ENCODE peak calls at places on chromosome 22, in five cellular contexts. One of them, this sample, is unnamed.
A peak's percentile ranks its signal among the peaks of the same experiment; 100 is the strongest.

GRCh38 chr22:50011447-50012200 is 941 bp downstream of the IL17REL start:
- DNase-seq in GM12891: peak; percentile 45
- DNase-seq in HL-60: no peak
- DNase-seq in transverse colon: no peak
- DNase-seq in suprapubic skin: no peak
- DNase-seq in this sample: no peak

GRCh38 chr22:46054091-46054877 is 77.3 kb upstream of the WNT7B start:
- DNase-seq in GM12891: no peak
- DNase-seq in HL-60: peak; percentile 35
- DNase-seq in transverse colon: peak; percentile 70
- DNase-seq in suprapubic skin: peak; percentile 85
- DNase-seq in this sample: no peak

GRCh38 chr22:23773247-23774113 is 831 bp downstream of the MMP11 start:
- DNase-seq in GM12891: no peak
- DNase-seq in HL-60: no peak
- DNase-seq in transverse colon: no peak
- DNase-seq in suprapubic skin: no peak
- DNase-seq in this sample: no peak

GRCh38 chr22:35882226-35883027 is 146.2 kb downstream of the RBFOX2 start:
- DNase-seq in GM12891: no peak
- DNase-seq in HL-60: no peak
- DNase-seq in transverse colon: no peak
- DNase-seq in suprapubic skin: no peak
- DNase-seq in this sample: no peak

GRCh38 chr22:38049812-38050619 is 7.2 kb upstream of the PICK1 start:
- DNase-seq in GM12891: no peak
- DNase-seq in HL-60: no peak
- DNase-seq in transverse colon: no peak
- DNase-seq in suprapubic skin: no peak
- DNase-seq in this sample: no peak

GRCh38 chr22:20645954-20646353 is 128.0 kb upstream of the SERPIND1 start:
- DNase-seq in GM12891: no peak
- DNase-seq in HL-60: no peak
- DNase-seq in transverse colon: no peak
- DNase-seq in suprapubic skin: no peak
- DNase-seq in this sample: no peak

GRCh38 chr22:50507991-50508884 is at the start of gene NCAPH2:
- DNase-seq in GM12891: peak; percentile 100
- DNase-seq in HL-60: peak; percentile 96
- DNase-seq in transverse colon: peak; percentile 97
- DNase-seq in suprapubic skin: peak; percentile 98
- DNase-seq in this sample: no peak

GRCh38 chr22:36823177-36823839 is 6.5 kb upstream of the PVALB start:
- DNase-seq in GM12891: no peak
- DNase-seq in HL-60: no peak
- DNase-seq in transverse colon: no peak
- DNase-seq in suprapubic skin: no peak
- DNase-seq in this sample: no peak

GRCh38 chr22:37195921-37196320 is 7.9 kb upstream of the C1QTNF6 start:
- DNase-seq in GM12891: no peak
- DNase-seq in HL-60: no peak
- DNase-seq in transverse colon: no peak
- DNase-seq in suprapubic skin: peak; percentile 34
- DNase-seq in this sample: no peak

GRCh38 chr22:20438066-20438677 is 547 bp upstream of the SCARF2 start:
- DNase-seq in GM12891: no peak
- DNase-seq in HL-60: no peak
- DNase-seq in transverse colon: no peak
- DNase-seq in suprapubic skin: peak; percentile 79
- DNase-seq in this sample: no peak

GRCh38 chr22:47275479-47276218 is 513.2 kb downstream of the TBC1D22A start:
- DNase-seq in GM12891: no peak
- DNase-seq in HL-60: no peak
- DNase-seq in transverse colon: no peak
- DNase-seq in suprapubic skin: no peak
- DNase-seq in this sample: no peak

GRCh38 chr22:35430897-35431322 is 31.0 kb downstream of the MCM5 start:
- DNase-seq in GM12891: peak; percentile 65
- DNase-seq in HL-60: peak; percentile 24
- DNase-seq in transverse colon: peak; percentile 93
- DNase-seq in suprapubic skin: peak; percentile 90
- DNase-seq in this sample: peak; percentile 96

DNA sequence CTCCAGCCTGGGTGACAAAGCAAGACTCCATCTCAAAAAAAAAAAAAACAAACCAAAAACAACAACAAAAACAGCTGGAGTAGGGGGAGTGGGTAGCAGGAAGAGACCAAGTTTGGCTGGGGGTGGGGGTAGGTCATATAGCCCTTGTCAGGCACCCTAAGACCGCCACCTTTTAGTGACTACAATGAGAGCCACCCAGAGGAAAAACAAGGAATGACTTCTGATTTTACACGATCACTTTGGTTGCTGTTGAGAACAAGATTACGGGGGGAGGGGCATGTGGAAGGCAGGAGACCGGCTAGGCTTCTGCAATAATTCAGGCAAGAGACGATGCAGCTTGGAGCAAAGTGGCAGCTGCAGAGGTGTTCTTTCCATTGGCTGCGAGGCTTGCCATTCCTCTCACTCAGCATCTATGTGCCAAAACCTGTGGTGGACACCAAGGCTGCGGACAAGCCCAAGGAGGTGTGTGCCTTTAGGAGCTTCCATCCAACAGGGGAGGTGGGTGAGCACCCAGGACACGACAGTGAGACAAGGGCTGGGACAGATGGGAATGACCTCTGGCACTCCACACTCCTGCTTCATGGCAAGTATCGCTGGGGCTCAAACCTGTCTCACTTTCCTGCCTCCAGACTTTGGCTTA is 1.7 kb downstream of the RPS19BP1 start:
- DNase-seq in GM12891: no peak
- DNase-seq in HL-60: peak; percentile 85
- DNase-seq in transverse colon: no peak
- DNase-seq in suprapubic skin: no peak
- DNase-seq in this sample: no peak
- TF ChIP-seq POLR2AphosphoS5 in GM12891: no peak
- TF ChIP-seq POLR2AphosphoS5 in HL-60: no peak
- TF ChIP-seq POLR2AphosphoS5 in transverse colon: no peak
- TF ChIP-seq POLR2AphosphoS5 in suprapubic skin: no peak
- TF ChIP-seq POLR2AphosphoS5 in this sample: no peak

GRCh38 chr22:48306284-48306683 is 1521.4 kb downstream of the BRD1 start:
- DNase-seq in GM12891: no peak
- DNase-seq in HL-60: no peak
- DNase-seq in transverse colon: no peak
- DNase-seq in suprapubic skin: no peak
- DNase-seq in this sample: no peak

GRCh38 chr22:48309115-48309705 is 1518.5 kb downstream of the BRD1 start:
- DNase-seq in GM12891: no peak
- DNase-seq in HL-60: no peak
- DNase-seq in transverse colon: no peak
- DNase-seq in suprapubic skin: no peak
- DNase-seq in this sample: no peak

GRCh38 chr22:48306785-48307570 is 1520.7 kb downstream of the BRD1 start:
- DNase-seq in GM12891: no peak
- DNase-seq in HL-60: no peak
- DNase-seq in transverse colon: no peak
- DNase-seq in suprapubic skin: no peak
- DNase-seq in this sample: no peak

GRCh38 chr22:48305726-48306235 is 1521.9 kb downstream of the BRD1 start:
- DNase-seq in GM12891: no peak
- DNase-seq in HL-60: no peak
- DNase-seq in transverse colon: no peak
- DNase-seq in suprapubic skin: no peak
- DNase-seq in this sample: no peak

GRCh38 chr22:48307941-48308340 is 1519.7 kb downstream of the BRD1 start:
- DNase-seq in GM12891: no peak
- DNase-seq in HL-60: no peak
- DNase-seq in transverse colon: no peak
- DNase-seq in suprapubic skin: no peak
- DNase-seq in this sample: no peak
- TF ChIP-seq POLR2AphosphoS5 in GM12891: no peak
- TF ChIP-seq POLR2AphosphoS5 in HL-60: no peak
- TF ChIP-seq POLR2AphosphoS5 in transverse colon: no peak
- TF ChIP-seq POLR2AphosphoS5 in suprapubic skin: no peak
- TF ChIP-seq POLR2AphosphoS5 in this sample: no peak

GRCh38 chr22:30968924-30969531 is at the start of gene TUG1:
- DNase-seq in GM12891: peak; percentile 97
- DNase-seq in HL-60: peak; percentile 98
- DNase-seq in transverse colon: peak; percentile 99
- DNase-seq in suprapubic skin: peak; percentile 100
- DNase-seq in this sample: peak; percentile 100

GRCh38 chr22:30964858-30965257 is 3.7 kb downstream of the MORC2 start:
- DNase-seq in GM12891: no peak
- DNase-seq in HL-60: no peak
- DNase-seq in transverse colon: no peak
- DNase-seq in suprapubic skin: no peak
- DNase-seq in this sample: no peak

GRCh38 chr22:30969532-30970355 is 679 bp downstream of the TUG1 start:
- DNase-seq in GM12891: no peak
- DNase-seq in HL-60: peak; percentile 43
- DNase-seq in transverse colon: peak; percentile 53
- DNase-seq in suprapubic skin: no peak
- DNase-seq in this sample: no peak

GRCh38 chr22:30970356-30970746 is 1.3 kb downstream of the TUG1 start:
- DNase-seq in GM12891: no peak
- DNase-seq in HL-60: no peak
- DNase-seq in transverse colon: no peak
- DNase-seq in suprapubic skin: no peak
- DNase-seq in this sample: no peak

GRCh38 chr22:30968015-30968923 is at the start of gene MORC2:
- DNase-seq in GM12891: peak; percentile 5
- DNase-seq in HL-60: no peak
- DNase-seq in transverse colon: peak; percentile 75
- DNase-seq in suprapubic skin: peak; percentile 79
- DNase-seq in this sample: no peak
- TF ChIP-seq POLR2AphosphoS5 in GM12891: no peak
- TF ChIP-seq POLR2AphosphoS5 in HL-60: peak; percentile 5
- TF ChIP-seq POLR2AphosphoS5 in transverse colon: no peak
- TF ChIP-seq POLR2AphosphoS5 in suprapubic skin: no peak
- TF ChIP-seq POLR2AphosphoS5 in this sample: no peak

DNA sequence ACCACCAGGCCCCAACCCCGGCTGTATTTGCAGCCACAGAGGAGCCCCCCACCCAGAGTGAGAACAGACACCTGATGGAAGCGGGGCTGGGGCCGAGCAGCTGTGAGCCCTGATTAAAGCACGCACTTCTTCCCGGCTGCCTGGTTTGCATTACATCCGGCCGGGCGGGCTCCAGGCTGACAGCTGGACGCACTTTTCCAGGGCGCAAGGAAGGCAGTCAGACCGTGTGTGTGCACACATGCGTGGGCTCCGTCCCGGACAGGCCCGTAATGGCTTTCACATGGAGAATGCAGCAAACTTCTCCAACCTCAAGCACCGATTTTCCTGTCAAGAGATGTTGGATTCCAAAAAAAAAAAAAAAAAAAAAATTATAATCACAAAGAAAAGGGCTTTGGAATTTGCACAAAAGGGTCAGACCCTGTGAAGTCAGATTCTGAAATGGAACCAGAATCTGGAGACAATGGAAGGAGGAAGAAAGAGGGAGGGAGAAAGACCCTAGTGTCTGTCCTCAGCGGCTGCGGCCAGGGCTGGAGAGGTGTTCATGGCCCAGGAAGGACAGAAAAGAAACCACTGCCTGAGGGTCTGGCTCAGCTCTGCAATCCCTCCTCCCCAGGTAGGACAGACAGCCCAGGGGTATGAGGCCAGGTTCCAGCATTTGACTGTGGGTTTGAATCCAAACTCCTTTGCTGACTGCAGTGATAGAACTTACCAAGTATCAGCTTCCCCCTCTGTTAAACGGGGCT is 365.5 kb downstream of the MN1 start:
- DNase-seq in GM12891: no peak
- DNase-seq in HL-60: no peak
- DNase-seq in transverse colon: peak; percentile 25
- DNase-seq in suprapubic skin: no peak
- DNase-seq in this sample: no peak
- TF ChIP-seq POLR2AphosphoS5 in GM12891: no peak
- TF ChIP-seq POLR2AphosphoS5 in HL-60: no peak
- TF ChIP-seq POLR2AphosphoS5 in transverse colon: no peak
- TF ChIP-seq POLR2AphosphoS5 in suprapubic skin: no peak
- TF ChIP-seq POLR2AphosphoS5 in this sample: no peak

DNA sequence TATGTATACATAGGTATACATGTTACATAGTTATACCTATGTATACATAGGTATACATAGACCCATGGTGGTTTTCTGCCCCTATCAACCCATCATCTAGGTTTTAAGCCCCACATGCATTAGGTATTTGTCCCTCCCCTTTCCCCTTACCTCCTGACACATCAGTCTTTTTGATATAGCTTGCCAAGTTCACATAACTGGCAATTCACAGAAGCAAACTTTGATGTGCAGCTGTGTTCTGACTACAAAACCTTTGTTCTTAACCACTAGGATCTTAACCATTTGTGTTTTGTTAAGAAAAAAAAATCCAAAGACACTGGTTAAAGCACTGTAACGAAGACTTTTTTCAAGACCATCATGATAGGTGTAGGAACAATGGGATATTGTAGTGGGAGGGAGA is 42.9 kb upstream of the SLC5A1 start:
- DNase-seq in GM12891: no peak
- DNase-seq in HL-60: no peak
- DNase-seq in transverse colon: no peak
- DNase-seq in suprapubic skin: no peak
- DNase-seq in this sample: no peak
- TF ChIP-seq POLR2AphosphoS5 in GM12891: no peak
- TF ChIP-seq POLR2AphosphoS5 in HL-60: no peak
- TF ChIP-seq POLR2AphosphoS5 in transverse colon: no peak
- TF ChIP-seq POLR2AphosphoS5 in suprapubic skin: no peak
- TF ChIP-seq POLR2AphosphoS5 in this sample: no peak

GRCh38 chr22:29145321-29146072 is 60.2 kb upstream of the EMID1 start:
- DNase-seq in GM12891: no peak
- DNase-seq in HL-60: no peak
- DNase-seq in transverse colon: no peak
- DNase-seq in suprapubic skin: peak; percentile 75
- DNase-seq in this sample: no peak
- TF ChIP-seq POLR2AphosphoS5 in GM12891: no peak
- TF ChIP-seq POLR2AphosphoS5 in HL-60: no peak
- TF ChIP-seq POLR2AphosphoS5 in transverse colon: no peak
- TF ChIP-seq POLR2AphosphoS5 in suprapubic skin: no peak
- TF ChIP-seq POLR2AphosphoS5 in this sample: no peak

GRCh38 chr22:42876041-42876440 is 19.0 kb upstream of the ARFGAP3 start:
- DNase-seq in GM12891: no peak
- DNase-seq in HL-60: no peak
- DNase-seq in transverse colon: no peak
- DNase-seq in suprapubic skin: no peak
- DNase-seq in this sample: no peak
- TF ChIP-seq POLR2AphosphoS5 in GM12891: no peak
- TF ChIP-seq POLR2AphosphoS5 in HL-60: no peak
- TF ChIP-seq POLR2AphosphoS5 in transverse colon: no peak
- TF ChIP-seq POLR2AphosphoS5 in suprapubic skin: no peak
- TF ChIP-seq POLR2AphosphoS5 in this sample: no peak